ENCODE peak calls at places on chromosomes 16 and 17, in six cellular contexts. R is neural progenitor cell, H is GM13976, O is fibroblast of mammary gland, Y is HFF-Myc, X is MM.1S. D is an unnamed sample.

GRCh38 chr16:28303132-28303531 is 10.8 kb downstream of the SBK1 start:
- DNase-seq in R (no peak), O (no peak), Y (no peak), X (no peak), H (no peak), D (no peak)

GRCh38 chr16:30585022-30585399 is 486 bp downstream of the ZNF785 start:
- DNase-seq in H (peak; percentile 54), O (peak; percentile 12), R (peak; percentile 37), X (no peak), Y (no peak), D (no peak)

GRCh38 chr16:55703003-55704001 is 47.5 kb downstream of the SLC6A2 start:
- DNase-seq in H (peak; percentile 38), O (peak; percentile 67), R (peak; percentile 68), X (peak; percentile 64), Y (peak; percentile 33), D (peak; percentile 67)

GRCh38 chr17:76147211-76148014 is 6.4 kb upstream of the FOXJ1 start:
- DNase-seq in O (peak; percentile 38), H (peak; percentile 32), X (no peak), Y (no peak), R (no peak), D (peak; percentile 32)

GRCh38 chr17:77616243-77616731 is 342.2 kb upstream of the TNRC6C start:
- DNase-seq in R (no peak), Y (no peak), H (no peak), X (no peak), O (peak; percentile 23), D (no peak)

GRCh38 chr17:58268326-58268725 is 12.4 kb downstream of the MPO start:
- DNase-seq in H (peak; percentile 11), R (no peak), Y (no peak), O (no peak), X (no peak), D (no peak)

GRCh38 chr17:62797959-62798358 is 10.2 kb downstream of the MARCHF10 start:
- DNase-seq in X (no peak), Y (no peak), O (peak; percentile 78), R (no peak), H (no peak), D (no peak)

GRCh38 chr16:89658221-89658879 is 714 bp downstream of the SPATA33 start:
- DNase-seq in O (no peak), Y (no peak), H (no peak), X (no peak), R (peak; percentile 53), D (no peak)

GRCh38 chr17:39196191-39196819 is 1.2 kb downstream of the CACNB1 start:
- DNase-seq in Y (no peak), R (no peak), O (no peak), H (no peak), X (peak; percentile 10), D (no peak)

GRCh38 chr17:45093444-45094110 is 32.5 kb downstream of the NMT1 start:
- DNase-seq in H (no peak), R (no peak), O (no peak), X (no peak), Y (no peak), D (peak; percentile 36)
- TF ChIP-seq CTCF in H (no peak), R (no peak), O (no peak), X (no peak), Y (no peak), D (no peak)

GRCh38 chr16:2388139-2388874 is 40.9 kb upstream of the CCNF start:
- DNase-seq in R (no peak), Y (no peak), H (no peak), X (no peak), O (no peak), D (peak; percentile 19)

GRCh38 chr16:2388875-2389433 is 40.3 kb upstream of the CCNF start:
- DNase-seq in H (no peak), X (no peak), O (peak; percentile 96), R (no peak), Y (no peak), D (peak; percentile 92)

GRCh38 chr16:2385441-2385840 is 43.8 kb upstream of the CCNF start:
- DNase-seq in O (no peak), Y (no peak), X (no peak), H (no peak), R (no peak), D (no peak)

GRCh38 chr16:2386990-2387389 is 42.3 kb upstream of the CCNF start:
- DNase-seq in H (no peak), X (no peak), R (peak; percentile 17), Y (no peak), O (peak; percentile 6), D (no peak)
- TF ChIP-seq CTCF in H (no peak), X (no peak), R (peak; percentile 41), Y (peak; percentile 25), O (peak; percentile 18), D (peak; percentile 47)

GRCh38 chr16:81315271-81316175 is 761 bp downstream of the GAN start:
- DNase-seq in X (peak; percentile 26), Y (no peak), R (peak; percentile 45), H (peak; percentile 61), O (peak; percentile 38), D (peak; percentile 38)
- TF ChIP-seq CTCF in X (no peak), Y (no peak), R (no peak), H (no peak), O (no peak), D (peak; percentile 13)

GRCh38 chr17:27533874-27534815 is 77.9 kb downstream of the KSR1 start:
- DNase-seq in R (peak; percentile 54), O (peak; percentile 55), H (no peak), X (no peak), Y (no peak), D (peak; percentile 91)
- TF ChIP-seq CTCF in R (peak; percentile 25), O (no peak), H (no peak), X (no peak), Y (no peak), D (no peak)

DNA sequence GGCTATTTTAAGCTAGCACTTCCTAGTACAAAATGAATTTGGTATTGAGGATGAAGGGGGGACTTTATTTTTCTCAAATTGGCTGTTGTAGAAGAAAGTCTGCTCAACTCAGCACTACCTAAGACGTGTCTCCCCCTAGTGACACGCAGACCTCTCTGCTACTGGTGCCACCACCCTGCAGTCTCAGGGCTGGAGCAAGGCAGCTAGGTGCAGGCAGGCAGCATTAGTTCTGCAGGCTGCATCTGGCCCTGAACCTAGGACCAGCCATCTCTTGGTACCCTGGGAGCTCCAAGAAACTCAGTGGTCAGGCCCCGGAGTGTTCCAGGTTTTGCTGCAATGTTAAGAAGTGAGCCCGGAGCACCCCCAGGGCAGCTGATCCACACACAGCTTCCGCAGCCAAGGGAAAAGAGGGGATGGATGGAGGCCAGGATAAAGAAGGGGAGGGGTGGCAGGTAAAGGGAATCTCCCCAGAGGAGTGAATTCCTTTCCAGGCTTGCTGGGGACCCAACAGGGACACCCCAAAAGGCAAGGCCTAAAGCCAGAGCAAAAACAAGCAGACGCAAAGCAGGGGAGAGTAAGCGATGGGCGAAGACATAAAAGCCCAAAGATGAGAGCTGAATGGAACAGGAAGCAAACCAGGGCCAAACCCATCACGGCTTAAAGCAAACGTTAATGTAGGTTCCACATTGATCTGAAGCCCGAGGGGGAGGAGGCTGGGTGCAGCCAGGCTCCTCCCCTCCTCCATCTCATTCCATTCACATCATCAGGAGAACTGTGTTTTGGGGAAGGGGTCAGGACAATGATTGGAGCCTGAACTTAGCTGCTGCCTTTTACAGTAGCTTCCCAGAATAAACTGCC is 200.5 kb downstream of the ZFHX3 start:
- DNase-seq in X (no peak), O (peak; percentile 38), R (peak; percentile 66), H (peak; percentile 72), Y (no peak), D (peak; percentile 34)
- TF ChIP-seq CTCF in X (no peak), O (peak; percentile 42), R (peak; percentile 66), H (peak; percentile 35), Y (peak; percentile 63), D (peak; percentile 65)

GRCh38 chr17:13646411-13646810 is 44.7 kb upstream of the HS3ST3A1 start:
- DNase-seq in H (no peak), X (no peak), Y (no peak), R (no peak), O (peak; percentile 30), D (peak; percentile 8)

GRCh38 chr17:13646969-13647368 is 45.2 kb upstream of the HS3ST3A1 start:
- DNase-seq in H (no peak), X (no peak), R (no peak), O (no peak), Y (no peak), D (no peak)

GRCh38 chr17:13643196-13643595 is 41.5 kb upstream of the HS3ST3A1 start:
- DNase-seq in Y (no peak), R (peak; percentile 90), H (no peak), X (no peak), O (no peak), D (no peak)

GRCh38 chr17:13650096-13650675 is 48.5 kb upstream of the HS3ST3A1 start:
- DNase-seq in Y (no peak), R (no peak), O (no peak), H (no peak), X (no peak), D (no peak)

DNA sequence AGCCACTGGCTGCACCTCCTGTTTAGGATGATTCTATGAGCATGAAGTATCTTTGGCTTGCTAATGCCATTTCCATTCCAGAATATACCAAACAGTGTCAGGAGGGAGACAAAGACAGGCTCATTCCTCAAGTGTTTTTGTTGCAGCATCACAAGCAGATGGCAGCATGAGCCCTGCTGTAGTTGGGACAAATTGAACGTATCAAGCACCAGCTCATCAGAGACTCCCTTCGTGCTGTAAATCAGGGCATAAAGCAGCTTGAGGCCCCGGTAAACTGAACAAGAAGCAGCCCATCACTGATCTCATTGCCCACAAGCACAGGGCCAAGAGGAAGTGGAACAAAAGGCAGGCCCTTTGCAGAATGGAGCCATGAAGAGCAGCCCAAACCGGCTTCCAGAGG is 45.8 kb upstream of the HS3ST3A1 start:
- DNase-seq in R (no peak), O (peak; percentile 60), Y (no peak), X (no peak), H (no peak), D (peak; percentile 12)
- TF ChIP-seq CTCF in R (peak; percentile 16), O (peak; percentile 4), Y (no peak), X (no peak), H (no peak), D (no peak)

GRCh38 chr17:2068101-2068518 is 13.2 kb downstream of the HIC1 start:
- DNase-seq in Y (no peak), X (no peak), O (peak; percentile 88), H (no peak), R (no peak), D (peak; percentile 92)
- TF ChIP-seq CTCF in Y (peak; percentile 8), X (no peak), O (peak; percentile 17), H (no peak), R (no peak), D (peak; percentile 26)

GRCh38 chr16:48354877-48355585 is 30.2 kb downstream of the SIAH1 start:
- DNase-seq in H (no peak), Y (no peak), O (peak; percentile 59), X (no peak), R (no peak), D (no peak)
- TF ChIP-seq CTCF in H (no peak), Y (no peak), O (no peak), X (no peak), R (no peak), D (no peak)

GRCh38 chr16:58339452-58339938 is 44.7 kb upstream of the PRSS54 start:
- DNase-seq in Y (no peak), R (peak; percentile 51), X (no peak), H (no peak), O (peak; percentile 28), D (peak; percentile 8)
- TF ChIP-seq CTCF in Y (peak; percentile 24), R (peak; percentile 48), X (peak; percentile 19), H (no peak), O (peak; percentile 37), D (peak; percentile 19)

GRCh38 chr17:7782237-7782636 is 51.8 kb upstream of the KDM6B start:
- DNase-seq in R (no peak), X (no peak), H (no peak), Y (peak; percentile 5), O (peak; percentile 62), D (peak; percentile 24)
- TF ChIP-seq CTCF in R (no peak), X (peak; percentile 13), H (no peak), Y (peak; percentile 30), O (peak; percentile 41), D (peak; percentile 49)

D was measured in astrocyte of the spinal cord.